ENCODE peak calls at places on chromosomes 6 and 20, in nine cellular contexts. Z is hepatocyte, B is brain microvascular endothelial cell, C is psoas muscle, R is PC-3, Q is transverse colon, O is H9, G is HL-60, V is stomach. N is an unnamed sample.

GRCh38 chr6:11536795-11537194 is 754 bp upstream of the TMEM170B start:
- DNase-seq in O (peak), Z (peak), G (no peak), R (no peak), V (no peak), B (no peak), Q (peak), C (no peak), N (no peak)

GRCh38 chr20:23082846-23083552 is 3.1 kb downstream of the CD93 start:
- DNase-seq in Z (no peak), Q (no peak), B (no peak), G (no peak), O (peak), R (no peak), V (no peak), C (no peak), N (peak)

GRCh38 chr6:158869010-158869603 is 49.9 kb upstream of the EZR start:
- DNase-seq in O (peak), C (no peak), B (peak), R (peak), V (no peak), G (no peak), Q (no peak), Z (no peak), N (no peak)

GRCh38 chr6:83113258-83113657 is 45.8 kb downstream of the DOP1A start:
- DNase-seq in C (no peak), V (no peak), G (no peak), O (no peak), Z (no peak), R (no peak), Q (no peak), B (no peak), N (no peak)

GRCh38 chr6:112061605-112062004 is 7.7 kb downstream of the CCN6 start:
- DNase-seq in Z (no peak), V (no peak), Q (no peak), R (peak), G (no peak), C (no peak), B (peak), O (no peak), N (no peak)

GRCh38 chr6:18388252-18388651 is 1.1 kb downstream of the RNF144B start:
- DNase-seq in R (peak), C (no peak), Z (no peak), Q (no peak), V (no peak), O (no peak), G (no peak), B (no peak), N (no peak)

GRCh38 chr6:42523158-42523814 is 40.5 kb upstream of the UBR2 start:
- DNase-seq in Q (no peak), B (peak), V (no peak), O (no peak), R (no peak), G (no peak), C (no peak), Z (no peak), N (no peak)

GRCh38 chr20:8287328-8287727 is 155.3 kb downstream of the PLCB1 start:
- DNase-seq in Q (no peak), Z (no peak), R (no peak), O (no peak), V (no peak), B (no peak), C (no peak), G (no peak), N (no peak)

GRCh38 chr20:34689486-34689885 is 12.6 kb upstream of the PIGU start:
- DNase-seq in O (no peak), V (no peak), Z (no peak), Q (no peak), G (no peak), R (peak), B (peak), C (no peak), N (no peak)

GRCh38 chr6:37731888-37732287 is 34.2 kb upstream of the MDGA1 start:
- DNase-seq in R (no peak), G (no peak), B (no peak), Q (peak), V (peak), C (no peak), Z (no peak), O (peak), N (no peak)

GRCh38 chr6:16224409-16224808 is 14.0 kb upstream of the GMPR start:
- DNase-seq in C (no peak), Z (no peak), R (no peak), O (no peak), Q (no peak), V (no peak), G (no peak), B (no peak), N (no peak)

GRCh38 chr6:44390158-44390683 is 2.7 kb downstream of the CDC5L start:
- DNase-seq in Z (no peak), R (no peak), G (no peak), V (no peak), C (no peak), Q (no peak), O (no peak), B (no peak), N (no peak)

GRCh38 chr20:21801193-21801592 is 95.7 kb downstream of the PAX1 start:
- DNase-seq in O (no peak), Q (no peak), B (no peak), C (no peak), Z (no peak), R (no peak), G (no peak), V (no peak), N (no peak)

GRCh38 chr6:151399679-151400078 is 8.3 kb upstream of the ZBTB2 start:
- DNase-seq in G (no peak), C (no peak), Z (no peak), O (no peak), Q (no peak), R (peak), V (no peak), B (no peak), N (no peak)

GRCh38 chr20:63970714-63971431 is 1.1 kb upstream of the ZNF512B start:
- DNase-seq in B (no peak), R (no peak), V (no peak), O (no peak), C (no peak), Z (no peak), Q (no peak), G (no peak), N (no peak)

GRCh38 chr6:142896732-142897131 is 48.2 kb downstream of the HIVEP2 start:
- DNase-seq in Q (no peak), V (no peak), C (no peak), O (no peak), R (no peak), Z (no peak), B (no peak), G (no peak), N (no peak)

GRCh38 chr20:36728986-36729385 is 16.9 kb downstream of the NDRG3 start:
- DNase-seq in R (peak), V (no peak), Z (peak), B (peak), G (no peak), O (peak), C (no peak), Q (no peak), N (no peak)

GRCh38 chr6:50187212-50188055 is 137.7 kb upstream of the DEFB112 start:
- DNase-seq in G (no peak), C (no peak), O (no peak), B (no peak), R (no peak), V (no peak), Q (no peak), Z (no peak), N (no peak)

GRCh38 chr6:32842690-32843089 is 1.2 kb downstream of the PSMB8 start:
- DNase-seq in R (no peak), C (no peak), Z (no peak), B (no peak), Q (no peak), O (no peak), G (no peak), V (no peak), N (no peak)

GRCh38 chr20:45433316-45433715 is 17.4 kb downstream of the PIGT start:
- DNase-seq in O (no peak), R (no peak), B (no peak), V (no peak), Z (no peak), G (no peak), C (peak), Q (peak), N (peak)

GRCh38 chr20:13081877-13082276 is 73.1 kb downstream of the SPTLC3 start:
- DNase-seq in V (no peak), G (no peak), B (no peak), R (no peak), Z (no peak), O (no peak), Q (no peak), C (no peak), N (no peak)

GRCh38 chr6:88566746-88567534 is 396.5 kb downstream of the RNGTT start:
- DNase-seq in C (no peak), O (no peak), G (no peak), V (no peak), Z (no peak), Q (no peak), B (no peak), R (no peak), N (no peak)

GRCh38 chr6:166620478-166621113 is 6.5 kb downstream of the RPS6KA2 start:
- DNase-seq in O (no peak), V (no peak), Z (no peak), C (no peak), R (no peak), B (no peak), Q (no peak), G (no peak), N (no peak)

GRCh38 chr6:132797975-132798819 is at the start of gene SLC18B1:
- DNase-seq in Z (peak), O (peak), R (peak), V (peak), Q (peak), C (peak), B (peak), G (no peak), N (peak)
- H3K27ac ChIP-seq in Z (peak), O (no peak), R (peak), V (no peak), Q (no peak), C (no peak), B (no peak), G (no peak), N (peak)

DNA sequence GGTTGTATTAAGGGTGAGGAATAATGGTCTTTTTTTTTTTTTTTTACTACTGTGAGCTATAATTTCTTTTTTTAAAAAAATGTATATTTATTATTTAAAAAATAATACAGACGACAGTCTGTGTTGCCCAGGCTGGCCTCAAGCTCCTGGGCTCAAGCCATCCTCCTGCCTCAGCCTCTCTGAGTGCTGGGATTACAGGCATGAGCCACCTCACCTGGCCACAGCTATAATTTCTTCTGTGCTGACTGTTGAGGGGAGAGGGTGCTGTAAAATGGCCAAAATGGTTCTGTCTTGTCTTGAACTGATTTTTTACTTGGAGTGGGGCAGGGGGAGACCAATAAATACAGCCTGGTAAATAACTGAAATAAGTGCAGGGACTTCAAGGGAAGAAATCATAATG is 3.6 kb downstream of the SRSF3 start:
- DNase-seq in G (no peak), V (no peak), R (no peak), C (no peak), Z (no peak), Q (peak), O (no peak), B (no peak), N (no peak)
- H3K27ac ChIP-seq in G (no peak), V (peak), R (no peak), C (peak), Z (peak), Q (peak), O (no peak), B (no peak), N (no peak)

DNA sequence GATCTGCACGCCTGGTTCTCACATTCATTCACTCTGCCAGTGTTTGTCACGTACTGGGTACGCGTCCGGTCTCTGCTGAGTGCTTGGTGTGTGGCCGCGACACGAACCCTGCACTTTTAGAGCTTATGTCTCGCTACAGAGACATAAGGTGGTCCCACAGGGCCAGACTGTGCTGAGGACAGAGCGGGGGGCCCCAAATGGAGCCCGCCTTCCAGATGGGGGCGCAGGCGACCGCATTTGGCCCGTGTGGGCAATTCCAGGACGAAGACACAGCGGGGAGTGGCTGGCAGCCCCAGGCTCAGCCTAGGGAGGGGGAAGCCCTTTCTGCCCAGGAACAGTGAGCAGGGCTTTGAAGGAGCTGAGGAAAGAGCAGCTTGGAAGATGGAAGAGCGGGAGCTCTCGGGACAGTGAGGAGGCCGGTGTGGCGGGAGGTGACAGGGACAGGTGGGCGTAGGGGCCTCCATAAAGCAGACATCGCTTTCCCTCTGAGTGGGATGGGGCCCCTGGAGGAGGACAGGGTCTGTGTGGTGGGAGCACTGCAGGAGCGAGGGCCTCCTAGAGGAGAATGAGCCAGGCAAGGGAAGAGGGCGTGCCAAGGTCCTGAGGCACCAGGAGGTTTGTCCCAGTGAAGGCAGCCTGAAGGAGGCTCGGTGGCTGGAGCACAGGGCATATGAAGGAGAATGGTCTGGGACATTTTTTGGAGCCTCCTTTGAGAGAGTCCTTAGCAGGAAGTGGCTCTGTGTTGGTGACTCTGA is 7.8 kb upstream of the MTG2 start:
- DNase-seq in Z (no peak), C (peak), V (no peak), O (no peak), B (no peak), G (no peak), R (no peak), Q (no peak), N (no peak)
- H3K27ac ChIP-seq in Z (no peak), C (no peak), V (no peak), O (no peak), B (no peak), G (no peak), R (no peak), Q (no peak), N (no peak)

DNA sequence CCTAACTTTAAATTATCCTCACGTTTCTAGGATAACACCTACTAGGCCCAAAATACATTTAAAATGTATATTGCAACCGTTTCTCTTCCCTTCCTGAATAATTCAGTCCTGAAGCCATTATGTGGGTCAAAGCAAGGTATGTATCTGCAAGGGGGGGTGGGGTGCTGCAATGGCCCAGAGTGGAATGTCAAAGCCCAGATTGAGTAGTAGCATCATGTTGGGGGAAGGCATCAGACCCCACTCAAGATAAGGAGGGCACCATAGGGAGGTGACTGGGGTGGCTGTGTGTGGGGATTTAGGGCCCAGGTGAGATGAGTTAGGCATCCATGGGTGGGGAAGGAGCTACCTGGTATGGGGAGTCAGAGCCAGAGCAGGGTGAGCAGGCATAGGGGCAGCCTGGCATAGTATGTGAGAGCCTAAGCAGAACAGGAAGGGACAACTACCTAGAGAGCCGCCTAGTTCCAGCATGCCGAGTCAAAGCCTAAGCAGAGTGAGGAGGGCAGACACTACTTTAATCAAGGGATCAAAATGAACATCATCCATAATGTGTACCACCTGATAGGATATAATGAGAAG is 48.2 kb downstream of the ZNF292 start:
- DNase-seq in R (no peak), V (no peak), C (no peak), Z (no peak), Q (no peak), O (no peak), B (no peak), G (no peak), N (no peak)
- H3K27ac ChIP-seq in R (no peak), V (no peak), C (no peak), Z (no peak), Q (no peak), O (no peak), B (no peak), G (no peak), N (no peak)

DNA sequence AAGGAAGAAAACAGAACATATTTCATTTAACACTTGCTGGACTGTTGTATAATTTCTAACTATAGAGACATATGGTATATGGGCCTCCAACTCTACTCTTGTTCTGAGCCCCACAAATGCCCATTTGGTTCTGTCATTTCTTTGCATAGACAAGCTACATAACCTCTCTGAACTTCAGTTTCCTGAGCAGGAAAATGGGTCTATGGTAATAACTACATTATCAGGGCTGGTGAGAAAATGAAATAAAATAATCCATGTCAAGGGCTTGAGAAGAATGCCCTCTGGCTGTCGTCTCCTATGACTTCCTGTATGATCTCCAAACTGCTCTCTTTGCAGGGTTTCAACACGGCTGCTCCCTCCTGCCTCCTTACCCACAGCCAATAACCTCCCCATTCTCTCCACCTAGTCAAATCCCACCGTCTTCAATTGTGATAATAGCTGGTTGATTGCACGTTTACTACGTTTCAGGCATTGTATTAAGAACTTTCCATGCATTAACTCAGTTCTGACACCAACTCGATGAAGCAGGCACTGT is 12.0 kb downstream of the ZCCHC3 start:
- DNase-seq in C (no peak), Z (peak), O (no peak), G (no peak), B (no peak), Q (no peak), V (no peak), R (no peak), N (no peak)
- H3K27ac ChIP-seq in C (peak), Z (peak), O (peak), G (no peak), B (peak), Q (peak), V (peak), R (no peak), N (peak)

GRCh38 chr20:437787-438486 is 24.4 kb downstream of the TBC1D20 start:
- DNase-seq in R (no peak), B (no peak), Q (no peak), C (no peak), G (no peak), V (no peak), O (no peak), Z (no peak), N (no peak)
- H3K27ac ChIP-seq in R (no peak), B (no peak), Q (no peak), C (peak), G (peak), V (peak), O (no peak), Z (no peak), N (no peak)

GRCh38 chr20:60490184-60490583 is 532.0 kb downstream of the CDH26 start:
- DNase-seq in C (no peak), V (no peak), Q (no peak), G (no peak), R (no peak), O (no peak), B (no peak), Z (no peak), N (no peak)
- H3K27ac ChIP-seq in C (no peak), V (no peak), Q (no peak), G (no peak), R (no peak), O (no peak), B (no peak), Z (no peak), N (no peak)

DNA sequence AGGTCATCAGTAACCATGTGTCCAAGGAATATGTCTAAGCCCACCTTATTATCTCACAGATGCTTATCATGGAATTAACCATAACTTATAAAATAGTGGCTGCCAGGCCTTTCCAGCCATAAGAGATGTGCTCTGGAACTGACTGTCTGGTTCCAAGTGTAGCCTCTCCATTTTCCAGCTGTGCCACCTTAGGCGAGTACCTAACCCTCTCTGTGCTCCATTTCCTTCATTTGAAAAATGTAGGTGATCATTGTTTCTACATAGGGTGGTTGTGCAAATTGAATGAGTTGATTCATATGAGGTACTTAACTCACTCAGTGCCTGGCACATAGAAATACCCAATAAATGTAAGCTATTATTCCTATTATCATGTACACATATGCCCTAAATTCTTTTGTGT is 102.5 kb upstream of the IYD start:
- DNase-seq in B (no peak), C (no peak), G (no peak), O (no peak), Q (no peak), Z (no peak), V (no peak), R (no peak), N (no peak)
- H3K27ac ChIP-seq in B (no peak), C (no peak), G (no peak), O (no peak), Q (no peak), Z (no peak), V (no peak), R (no peak), N (no peak)

GRCh38 chr6:167684276-167685104 is 142.2 kb upstream of the AFDN start:
- DNase-seq in Q (peak), R (no peak), V (peak), G (no peak), O (peak), B (no peak), Z (no peak), C (no peak), N (no peak)

GRCh38 chr6:167682125-167682524 is 144.6 kb upstream of the AFDN start:
- DNase-seq in Z (no peak), R (no peak), O (no peak), B (no peak), G (no peak), Q (no peak), C (no peak), V (no peak), N (no peak)

GRCh38 chr6:167682546-167683027 is 144.1 kb upstream of the AFDN start:
- DNase-seq in Z (no peak), O (no peak), B (no peak), R (no peak), V (no peak), Q (no peak), C (no peak), G (no peak), N (no peak)

GRCh38 chr6:167685654-167686053 is 141.1 kb upstream of the AFDN start:
- DNase-seq in Z (no peak), G (no peak), B (no peak), Q (no peak), C (no peak), O (no peak), V (no peak), R (no peak), N (peak)

GRCh38 chr6:167683028-167683862 is 143.5 kb upstream of the AFDN start:
- DNase-seq in B (peak), O (no peak), C (peak), Z (peak), R (peak), G (no peak), V (peak), Q (peak), N (peak)
- H3K27ac ChIP-seq in B (peak), O (no peak), C (peak), Z (peak), R (peak), G (no peak), V (peak), Q (peak), N (peak)